ENCODE peak calls at places on chromosomes 16 and 17, in eight cellular contexts. E, X, F, G, W, M, H and N are unnamed samples.

GRCh38 chr16:56916571-56917403 is 15.2 kb upstream of the HERPUD1 start:
- DNase-seq in E (no peak), X (no peak), F (no peak), G (no peak), W (no peak), M (no peak), H (no peak), N (no peak)

GRCh38 chr17:44496815-44497214 is 6.4 kb downstream of the GPATCH8 start:
- DNase-seq in E (no peak), X (no peak), F (peak), G (no peak), W (peak), M (no peak), H (no peak), N (no peak)

GRCh38 chr17:9231449-9232154 is 210.3 kb downstream of the NTN1 start:
- DNase-seq in E (no peak), X (no peak), F (no peak), G (no peak), W (no peak), M (no peak), H (no peak), N (no peak)

GRCh38 chr17:58277726-58278595 is 2.8 kb downstream of the MPO start:
- DNase-seq in E (peak), X (no peak), F (no peak), G (no peak), W (no peak), M (peak), H (no peak), N (no peak)

GRCh38 chr17:17663160-17664072 is 17.8 kb upstream of the RAI1 start:
- DNase-seq in E (peak), X (peak), F (peak), G (peak), W (peak), M (peak), H (peak), N (peak)

GRCh38 chr17:79188679-79189078 is 114.1 kb downstream of the ENGASE start:
- DNase-seq in E (no peak), X (no peak), F (no peak), G (no peak), W (no peak), M (no peak), H (no peak), N (no peak)

GRCh38 chr17:37661372-37662014 is 18.2 kb upstream of the DDX52 start:
- DNase-seq in E (no peak), X (no peak), F (no peak), G (no peak), W (no peak), M (no peak), H (peak), N (no peak)

GRCh38 chr17:80034977-80035686 is 540 bp downstream of the TBC1D16 start:
- DNase-seq in E (no peak), X (peak), F (peak), G (no peak), W (peak), M (peak), H (peak), N (peak)

GRCh38 chr16:57760357-57761160 is 25.0 kb downstream of the KATNB1 start:
- DNase-seq in E (no peak), X (no peak), F (no peak), G (no peak), W (no peak), M (peak), H (no peak), N (no peak)

GRCh38 chr16:85395913-85396878 is 216.9 kb upstream of the GSE1 start:
- DNase-seq in E (peak), X (peak), F (peak), G (no peak), W (peak), M (peak), H (no peak), N (peak)
- H3K4me3 ChIP-seq in E (no peak), X (no peak), F (peak), G (no peak), W (peak), M (no peak), H (no peak), N (no peak)

GRCh38 chr17:33398386-33398785 is 105.3 kb upstream of the ASIC2 start:
- DNase-seq in E (no peak), X (no peak), F (no peak), G (no peak), W (no peak), M (no peak), H (no peak), N (no peak)
- H3K4me3 ChIP-seq in E (no peak), X (no peak), F (no peak), G (no peak), W (no peak), M (no peak), H (no peak), N (no peak)

GRCh38 chr16:75263963-75264445 is 12.6 kb upstream of the BCAR1 start:
- DNase-seq in E (peak), X (no peak), F (peak), G (no peak), W (no peak), M (peak), H (no peak), N (peak)

GRCh38 chr16:75264999-75265910 is 13.8 kb upstream of the BCAR1 start:
- DNase-seq in E (peak), X (peak), F (no peak), G (no peak), W (no peak), M (peak), H (no peak), N (peak)

GRCh38 chr16:75265911-75266701 is 14.7 kb upstream of the BCAR1 start:
- DNase-seq in E (peak), X (peak), F (peak), G (peak), W (peak), M (peak), H (peak), N (peak)

GRCh38 chr16:75263291-75263962 is 12.0 kb upstream of the BCAR1 start:
- DNase-seq in E (peak), X (no peak), F (no peak), G (no peak), W (no peak), M (peak), H (no peak), N (peak)

DNA sequence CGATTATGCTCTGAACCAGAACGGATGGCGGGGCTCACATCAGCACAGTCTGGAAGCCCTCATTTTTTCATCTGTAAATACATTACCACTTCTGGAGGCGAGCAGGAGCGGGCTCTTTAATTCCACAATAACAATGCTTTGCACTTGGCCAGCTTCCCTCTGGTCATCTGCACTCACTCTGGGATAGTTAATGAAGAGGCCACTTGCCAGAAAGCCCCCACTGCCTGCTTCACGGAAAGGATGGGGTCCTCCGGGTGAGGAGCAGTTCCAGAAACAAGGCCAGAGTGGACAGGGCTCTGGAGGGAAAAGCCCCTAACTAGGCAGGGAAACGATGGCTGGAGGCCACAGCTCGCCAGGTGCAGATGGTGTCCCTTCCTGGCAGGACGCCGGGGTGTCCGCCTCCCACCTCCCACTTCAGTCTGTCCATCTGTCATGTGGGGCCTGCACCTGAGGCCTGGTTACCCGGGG is 13.1 kb upstream of the BCAR1 start:
- DNase-seq in E (peak), X (peak), F (peak), G (no peak), W (peak), M (peak), H (no peak), N (peak)
- H3K4me3 ChIP-seq in E (peak), X (peak), F (peak), G (peak), W (peak), M (peak), H (peak), N (peak)

GRCh38 chr16:83967838-83968482 is at the start of gene NECAB2:
- DNase-seq in E (peak), X (peak), F (peak), G (no peak), W (peak), M (peak), H (no peak), N (peak)

GRCh38 chr16:83967091-83967490 is 953 bp upstream of the NECAB2 start:
- DNase-seq in E (no peak), X (no peak), F (no peak), G (no peak), W (no peak), M (no peak), H (no peak), N (no peak)

GRCh38 chr16:83969771-83970429 is 1.9 kb downstream of the NECAB2 start:
- DNase-seq in E (no peak), X (no peak), F (no peak), G (no peak), W (no peak), M (peak), H (no peak), N (no peak)

GRCh38 chr16:83968891-83969672 is 1.0 kb downstream of the NECAB2 start:
- DNase-seq in E (no peak), X (no peak), F (no peak), G (no peak), W (no peak), M (peak), H (no peak), N (no peak)

DNA sequence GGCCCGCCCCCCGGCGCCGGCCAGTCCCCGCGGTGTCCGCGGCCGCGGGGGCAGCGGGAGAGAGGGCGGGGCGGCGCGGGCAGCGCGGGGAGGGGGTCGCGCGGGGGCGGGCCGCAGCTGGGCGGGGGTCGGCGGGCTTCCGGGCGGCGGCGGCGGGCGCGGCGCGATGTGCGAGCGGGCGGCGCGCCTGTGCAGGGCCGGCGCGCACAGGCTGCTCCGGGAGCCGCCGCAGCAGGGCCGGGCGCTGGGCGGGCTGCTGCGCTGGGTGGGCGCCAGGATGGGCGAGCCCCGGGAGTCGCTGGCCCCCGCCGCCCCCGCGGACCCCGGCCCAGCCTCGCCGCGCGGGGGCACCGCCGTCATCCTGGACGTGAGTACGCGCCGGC is 430 bp downstream of the NECAB2 start:
- DNase-seq in E (peak), X (no peak), F (no peak), G (no peak), W (no peak), M (peak), H (no peak), N (no peak)
- H3K4me3 ChIP-seq in E (peak), X (no peak), F (no peak), G (no peak), W (no peak), M (peak), H (no peak), N (no peak)

GRCh38 chr16:9578459-9578858 is 487.0 kb downstream of the HAPSTR1 start:
- DNase-seq in E (no peak), X (no peak), F (no peak), G (no peak), W (no peak), M (no peak), H (no peak), N (no peak)
- H3K4me3 ChIP-seq in E (no peak), X (no peak), F (no peak), G (no peak), W (no peak), M (no peak), H (no peak), N (no peak)

GRCh38 chr16:21279501-21279900 is 1.4 kb upstream of the CRYM start:
- DNase-seq in E (no peak), X (no peak), F (peak), G (no peak), W (no peak), M (no peak), H (no peak), N (no peak)

GRCh38 chr16:21277927-21278706 is at the start of gene CRYM:
- DNase-seq in E (peak), X (peak), F (peak), G (peak), W (no peak), M (peak), H (peak), N (peak)

GRCh38 chr16:21275529-21275928 is 2.6 kb downstream of the CRYM start:
- DNase-seq in E (no peak), X (no peak), F (no peak), G (no peak), W (no peak), M (no peak), H (no peak), N (no peak)

GRCh38 chr16:21276090-21276489 is 2.0 kb downstream of the CRYM start:
- DNase-seq in E (no peak), X (no peak), F (no peak), G (no peak), W (no peak), M (no peak), H (no peak), N (no peak)

DNA sequence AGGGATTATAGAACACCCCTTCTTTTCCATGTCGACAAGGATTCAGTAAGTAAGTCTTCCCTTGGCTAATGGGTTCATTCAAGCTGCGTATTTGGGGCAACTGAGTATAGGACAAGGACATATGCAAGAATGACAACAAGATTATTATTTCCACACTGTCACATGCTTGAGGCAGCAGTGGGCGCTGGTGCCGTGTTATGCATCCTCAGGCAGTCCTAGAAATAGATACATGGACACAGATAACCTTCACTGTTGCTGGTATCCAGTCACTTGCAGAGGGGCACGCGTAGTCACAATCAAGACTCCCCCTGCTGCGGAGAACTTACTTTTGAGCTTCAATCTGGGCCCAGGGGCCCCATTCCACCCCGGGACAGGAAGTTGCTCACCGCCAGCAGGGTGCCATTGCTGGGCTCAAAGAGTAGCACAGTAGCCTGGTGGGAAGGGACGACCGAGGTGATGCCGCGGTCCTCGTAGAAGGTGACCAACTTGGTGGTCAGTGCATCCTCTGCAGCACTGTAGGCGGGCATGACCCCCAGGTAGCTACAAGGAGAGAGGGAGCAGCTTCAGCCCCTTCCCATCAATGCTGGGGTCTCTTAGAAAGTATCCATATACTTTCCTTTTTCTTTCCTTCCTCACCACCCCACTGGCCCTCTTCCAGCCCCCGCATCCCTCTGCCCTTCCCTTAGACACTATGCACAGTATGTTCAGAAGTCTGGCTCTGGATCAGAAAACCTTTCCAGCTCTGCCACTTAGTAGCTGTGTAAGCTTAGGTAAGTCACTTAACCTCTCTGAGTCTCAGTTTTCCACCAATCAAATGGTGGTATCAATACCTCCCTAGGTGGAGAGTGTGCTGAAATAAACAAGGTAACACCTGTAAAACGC is 804 bp downstream of the CRYM start:
- DNase-seq in E (no peak), X (no peak), F (no peak), G (no peak), W (no peak), M (no peak), H (no peak), N (no peak)
- H3K4me3 ChIP-seq in E (peak), X (no peak), F (no peak), G (no peak), W (no peak), M (peak), H (peak), N (no peak)